ENCODE peak calls at places on chromosomes 13 and 19, in nine cellular contexts. T is AG04450, M is SK-N-SH, L is endothelial cell, Z is WTC11, H is breast epithelium, R is ascending aorta, J is psoas muscle, I is cardiac muscle cell. V is an unnamed sample.

GRCh38 chr19:51470966-51471365 is 7.4 kb upstream of the CEACAM18 start:
- DNase-seq in T (no peak), M (no peak), L (no peak), Z (no peak), H (no peak), R (no peak), J (no peak), I (peak), V (no peak)

GRCh38 chr13:20360835-20361412 is 128.8 kb upstream of the GJB6 start:
- DNase-seq in T (no peak), M (no peak), L (no peak), Z (no peak), H (no peak), R (no peak), J (no peak), I (no peak), V (no peak)

GRCh38 chr19:16061943-16062342 is 14.4 kb upstream of the TPM4 start:
- DNase-seq in T (no peak), M (no peak), L (no peak), Z (no peak), H (no peak), R (no peak), J (no peak), I (no peak), V (no peak)

GRCh38 chr13:65540064-65540635 is 1690.0 kb downstream of the PCDH9 start:
- DNase-seq in T (no peak), M (no peak), L (no peak), Z (no peak), H (no peak), R (no peak), J (no peak), I (no peak), V (no peak)

GRCh38 chr19:56348289-56348877 is 33.7 kb upstream of the ZSCAN5A start:
- DNase-seq in T (no peak), M (peak), L (no peak), Z (peak), H (no peak), R (no peak), J (no peak), I (peak), V (no peak)

GRCh38 chr19:58060231-58060630 is 1.1 kb downstream of the ZNF135 start:
- DNase-seq in T (no peak), M (no peak), L (no peak), Z (no peak), H (no peak), R (no peak), J (no peak), I (no peak), V (no peak)

GRCh38 chr19:44717603-44718002 is 18.7 kb downstream of the CEACAM16 start:
- DNase-seq in T (no peak), M (no peak), L (no peak), Z (no peak), H (no peak), R (no peak), J (no peak), I (no peak), V (no peak)

GRCh38 chr13:105139048-105139379 is 1396.4 kb downstream of the EFNB2 start:
- DNase-seq in T (no peak), M (no peak), L (no peak), Z (no peak), H (no peak), R (no peak), J (no peak), I (no peak), V (no peak)

GRCh38 chr13:47594833-47595232 is 406.2 kb downstream of the SUCLA2 start:
- DNase-seq in T (no peak), M (no peak), L (no peak), Z (no peak), H (no peak), R (no peak), J (no peak), I (peak), V (no peak)

GRCh38 chr19:54128441-54128725 is 9.2 kb upstream of the CNOT3 start:
- DNase-seq in T (no peak), M (no peak), L (no peak), Z (no peak), H (no peak), R (no peak), J (no peak), I (no peak), V (no peak)

DNA sequence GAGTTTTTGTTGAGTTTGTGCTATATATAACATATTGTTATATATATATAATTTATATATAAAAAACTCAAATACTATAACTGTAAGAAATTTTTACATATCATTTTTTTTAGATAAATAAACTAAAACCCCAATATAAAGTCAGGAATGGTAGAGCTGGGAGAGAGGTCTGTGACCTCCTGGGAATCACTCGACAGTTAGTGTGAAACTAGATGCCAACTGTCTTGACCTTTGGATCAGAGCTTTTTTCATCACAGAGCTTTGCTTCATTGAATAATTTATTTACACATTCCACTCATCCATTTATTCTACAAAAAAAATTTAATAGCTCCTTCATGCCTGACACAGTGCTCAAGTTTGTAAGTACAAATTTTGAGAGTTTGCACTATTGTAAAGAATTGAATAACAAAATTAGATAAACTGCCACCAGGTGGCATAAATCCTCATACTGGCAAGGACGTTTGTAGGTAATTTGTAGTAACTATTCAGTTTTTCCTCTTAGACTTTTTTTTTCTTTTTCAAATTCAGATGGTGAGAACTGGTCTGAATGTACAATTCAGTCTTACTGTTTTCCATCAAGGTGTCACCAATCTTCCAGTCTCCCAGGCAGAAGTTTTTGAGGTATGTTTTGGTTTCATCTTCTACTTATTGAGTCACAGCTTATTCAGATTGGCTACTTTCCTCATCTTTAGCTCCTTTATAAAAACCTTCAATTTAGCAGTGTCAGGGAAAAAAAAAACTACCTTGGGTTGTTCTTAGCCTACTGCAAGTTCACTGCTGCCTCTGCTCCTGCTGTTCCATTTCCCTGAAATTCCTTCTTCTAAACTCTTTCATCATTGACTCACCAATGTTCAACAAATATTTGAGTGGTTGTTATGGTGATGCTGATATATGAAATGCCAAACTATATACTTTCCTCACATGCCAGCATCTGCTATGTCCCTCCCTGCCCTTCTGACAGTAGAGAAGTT is 28.7 kb downstream of the LACC1 start:
- DNase-seq in T (peak), M (peak), L (peak), Z (no peak), H (no peak), R (no peak), J (no peak), I (peak), V (no peak)
- TF ChIP-seq CTCF in T (peak), M (peak), L (peak), Z (peak), H (peak), R (peak), J (peak), I (peak), V (no peak)

DNA sequence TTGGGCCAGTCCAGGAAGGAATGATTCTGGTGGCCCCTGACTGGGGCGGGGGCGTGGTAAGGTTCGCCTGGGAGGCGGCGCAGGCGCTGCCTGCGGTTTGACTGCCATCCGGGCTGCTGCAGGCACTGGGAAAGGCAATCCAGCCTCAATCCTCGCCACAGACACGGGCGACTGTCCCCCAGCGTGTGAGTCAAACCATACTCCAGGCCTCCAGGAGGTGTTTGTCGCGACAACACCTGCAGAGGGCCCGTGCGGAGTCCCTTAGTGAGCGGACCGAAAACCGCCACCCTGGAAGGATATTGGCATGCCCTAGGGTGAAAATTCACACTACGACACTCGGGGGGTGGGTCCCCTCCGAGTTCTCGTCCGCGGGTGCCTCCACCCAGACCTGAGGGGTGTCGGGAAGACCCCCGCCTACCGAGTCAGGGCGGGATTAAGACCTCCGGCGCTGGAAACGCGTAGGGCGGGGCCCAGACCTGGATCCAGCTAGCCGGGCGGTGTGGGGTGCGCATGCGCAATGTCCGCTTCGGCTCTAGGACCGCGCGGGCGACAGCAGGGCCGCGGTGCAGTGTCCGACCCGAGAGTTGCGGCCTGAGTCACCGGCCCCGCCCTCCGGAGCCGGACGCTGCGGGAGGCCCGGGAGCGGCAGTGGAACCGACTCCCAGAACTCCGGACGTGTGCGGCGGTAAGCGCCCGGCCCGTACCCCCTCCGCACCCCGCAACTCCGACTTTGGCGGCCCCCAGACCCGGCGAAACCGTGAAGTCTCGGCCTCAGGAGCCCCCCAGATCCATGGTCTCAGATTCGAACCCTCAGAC is at the start of gene CAPNS1:
- DNase-seq in T (peak), M (peak), L (peak), Z (peak), H (peak), R (peak), J (peak), I (peak), V (peak)
- TF ChIP-seq CTCF in T (no peak), M (peak), L (no peak), Z (no peak), H (no peak), R (peak), J (no peak), I (peak), V (no peak)

DNA sequence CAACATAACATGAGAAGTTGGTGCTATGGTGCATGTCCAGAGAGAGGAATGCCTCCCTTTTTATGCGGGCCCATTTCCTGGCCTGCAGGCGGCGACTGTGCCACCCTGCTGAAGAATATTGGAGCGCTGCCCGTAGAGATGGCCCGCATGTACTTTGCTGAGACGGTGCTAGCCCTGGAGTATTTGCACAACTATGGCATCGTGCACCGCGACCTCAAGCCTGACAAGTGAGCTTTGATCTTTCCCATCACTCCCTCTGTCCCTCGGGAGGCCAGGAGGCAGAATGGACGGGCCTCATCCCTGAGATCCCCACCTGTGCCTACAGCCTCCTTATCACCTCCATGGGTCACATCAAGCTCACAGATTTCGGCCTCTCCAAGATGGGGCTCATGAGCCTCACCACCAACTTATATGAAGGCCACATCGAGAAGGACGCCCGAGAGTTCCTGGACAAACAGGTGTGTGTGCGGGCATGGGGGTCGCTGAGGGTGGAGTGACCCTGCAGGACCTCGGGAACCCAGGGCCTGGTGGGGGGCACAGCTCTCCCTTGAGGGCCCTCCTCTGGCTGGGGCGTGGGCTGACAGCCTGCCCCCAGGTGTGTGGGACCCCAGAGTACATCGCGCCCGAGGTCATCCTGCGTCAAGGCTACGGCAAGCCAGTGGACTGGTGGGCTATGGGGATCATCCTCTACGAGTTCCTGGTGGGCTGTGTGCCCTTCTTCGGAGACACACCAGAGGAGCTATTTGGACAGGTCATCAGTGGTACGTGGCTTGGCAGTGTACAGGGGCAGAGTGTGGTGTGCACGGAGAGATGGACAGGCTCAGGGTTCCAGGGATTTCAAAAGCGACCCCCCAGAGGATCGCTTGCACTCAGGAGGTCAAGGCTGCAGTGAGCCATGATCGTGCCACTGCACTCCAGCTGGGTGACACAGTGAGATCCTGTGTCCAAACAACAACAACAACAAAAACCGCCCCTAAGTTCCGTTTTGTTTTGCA is 16.2 kb downstream of the DNASE2 start:
- DNase-seq in T (no peak), M (no peak), L (no peak), Z (no peak), H (no peak), R (no peak), J (no peak), I (no peak), V (no peak)
- TF ChIP-seq CTCF in T (no peak), M (no peak), L (no peak), Z (no peak), H (no peak), R (no peak), J (no peak), I (no peak), V (no peak)

GRCh38 chr13:40152145-40152544 is 496.7 kb downstream of the COG6 start:
- DNase-seq in T (peak), M (no peak), L (no peak), Z (no peak), H (no peak), R (no peak), J (no peak), I (peak), V (no peak)
- TF ChIP-seq CTCF in T (no peak), M (peak), L (no peak), Z (no peak), H (no peak), R (no peak), J (no peak), I (peak), V (no peak)

GRCh38 chr13:45728759-45729158 is 26.6 kb downstream of the CBY2 start:
- DNase-seq in T (no peak), M (no peak), L (peak), Z (peak), H (no peak), R (no peak), J (no peak), I (peak), V (no peak)
- TF ChIP-seq CTCF in T (peak), M (peak), L (peak), Z (peak), H (no peak), R (no peak), J (no peak), I (peak), V (no peak)

GRCh38 chr19:17424743-17425365 is 5.0 kb downstream of the MVB12A start:
- DNase-seq in T (no peak), M (peak), L (peak), Z (peak), H (no peak), R (no peak), J (peak), I (peak), V (no peak)
- TF ChIP-seq CTCF in T (peak), M (peak), L (no peak), Z (peak), H (no peak), R (peak), J (no peak), I (peak), V (no peak)

GRCh38 chr19:21484631-21485030 is 20.8 kb upstream of the ZNF429 start:
- DNase-seq in T (no peak), M (no peak), L (no peak), Z (no peak), H (no peak), R (no peak), J (no peak), I (no peak), V (no peak)

GRCh38 chr19:21483589-21484170 is 21.7 kb upstream of the ZNF429 start:
- DNase-seq in T (no peak), M (peak), L (peak), Z (peak), H (peak), R (no peak), J (peak), I (peak), V (peak)

GRCh38 chr19:21487969-21488368 is 17.4 kb upstream of the ZNF429 start:
- DNase-seq in T (no peak), M (no peak), L (no peak), Z (no peak), H (no peak), R (no peak), J (no peak), I (no peak), V (no peak)

GRCh38 chr19:21482863-21483276 is 22.5 kb upstream of the ZNF429 start:
- DNase-seq in T (no peak), M (peak), L (peak), Z (peak), H (peak), R (peak), J (peak), I (peak), V (no peak)
- TF ChIP-seq CTCF in T (no peak), M (peak), L (peak), Z (peak), H (peak), R (peak), J (peak), I (peak), V (no peak)

DNA sequence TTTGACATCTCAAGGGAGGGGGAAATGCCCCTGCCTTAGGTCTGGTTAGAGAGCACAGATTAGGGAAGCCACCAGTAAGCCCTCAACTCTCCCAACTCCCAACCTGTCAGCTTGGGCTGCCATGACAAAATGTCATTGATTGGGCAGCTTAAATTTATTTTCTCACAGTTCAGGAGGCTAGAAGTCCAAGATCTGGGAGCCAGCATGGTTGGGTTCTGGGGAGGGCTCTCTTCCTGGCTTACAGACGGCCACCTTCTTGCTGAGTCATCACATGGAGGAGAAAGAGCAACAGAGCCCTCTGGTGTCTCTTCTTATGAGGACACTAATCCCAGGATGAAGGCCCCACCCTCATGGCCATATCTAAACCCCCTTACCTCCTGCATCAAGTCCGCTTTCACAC is 24.2 kb downstream of the C19orf12 start:
- DNase-seq in T (no peak), M (no peak), L (no peak), Z (peak), H (no peak), R (no peak), J (peak), I (peak), V (no peak)
- TF ChIP-seq CTCF in T (no peak), M (peak), L (no peak), Z (no peak), H (no peak), R (peak), J (peak), I (peak), V (no peak)

DNA sequence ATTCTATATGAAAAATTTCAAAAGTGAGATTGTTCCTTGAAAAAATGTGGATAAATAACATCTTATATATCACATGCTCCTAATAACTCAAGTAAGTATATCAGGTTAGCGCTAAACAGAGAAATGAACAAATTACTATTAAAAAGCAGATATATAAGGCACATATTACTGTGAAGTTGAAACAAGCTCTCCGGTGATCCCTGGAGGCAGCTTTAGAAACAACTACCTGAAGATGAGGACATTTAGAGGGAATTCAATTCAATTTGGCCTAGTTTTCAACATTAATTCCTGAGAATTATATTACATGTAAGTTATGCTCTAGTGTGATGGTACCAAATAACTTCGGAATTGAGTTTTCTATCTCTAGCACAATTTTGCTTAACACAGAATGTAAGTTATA is 1373.6 kb upstream of the SPRY2 start:
- DNase-seq in T (no peak), M (no peak), L (no peak), Z (no peak), H (no peak), R (no peak), J (no peak), I (no peak), V (no peak)
- TF ChIP-seq CTCF in T (no peak), M (no peak), L (no peak), Z (no peak), H (no peak), R (no peak), J (no peak), I (no peak), V (no peak)

GRCh38 chr13:30019648-30020626 is 169.5 kb upstream of the UBL3 start:
- DNase-seq in T (no peak), M (no peak), L (no peak), Z (no peak), H (no peak), R (no peak), J (no peak), I (no peak), V (no peak)
- TF ChIP-seq CTCF in T (no peak), M (no peak), L (no peak), Z (no peak), H (no peak), R (no peak), J (no peak), I (no peak), V (no peak)